ENCODE peak calls at places on chromosomes 6 and 20, in seven cellular contexts. One of them, this sample, is unnamed.

GRCh38 chr6:1759877-1760276 is 150.2 kb downstream of the FOXC1 start:
- DNase-seq in left ventricle myocardium inferior: no peak
- DNase-seq in NCI-H1694: no peak
- DNase-seq in WERI-Rb-1: no peak
- DNase-seq in AG08395: no peak
- DNase-seq in suprapubic skin: no peak
- DNase-seq in T follicular helper cell: no peak
- DNase-seq in this sample: no peak

GRCh38 chr6:15220062-15220461 is 25.8 kb upstream of the JARID2 start:
- DNase-seq in left ventricle myocardium inferior: no peak
- DNase-seq in NCI-H1694: no peak
- DNase-seq in WERI-Rb-1: no peak
- DNase-seq in AG08395: no peak
- DNase-seq in suprapubic skin: no peak
- DNase-seq in T follicular helper cell: no peak
- DNase-seq in this sample: no peak

GRCh38 chr6:157613011-157613522 is 210.0 kb upstream of the SNX9 start:
- DNase-seq in left ventricle myocardium inferior: no peak
- DNase-seq in NCI-H1694: no peak
- DNase-seq in WERI-Rb-1: no peak
- DNase-seq in AG08395: peak; percentile 65
- DNase-seq in suprapubic skin: no peak
- DNase-seq in T follicular helper cell: no peak
- DNase-seq in this sample: no peak

GRCh38 chr20:34415079-34415478 is 52.0 kb downstream of the ITCH start:
- DNase-seq in left ventricle myocardium inferior: no peak
- DNase-seq in NCI-H1694: no peak
- DNase-seq in WERI-Rb-1: no peak
- DNase-seq in AG08395: no peak
- DNase-seq in suprapubic skin: no peak
- DNase-seq in T follicular helper cell: no peak
- DNase-seq in this sample: no peak

GRCh38 chr6:56345539-56346090 is 98.2 kb upstream of the COL21A1 start:
- DNase-seq in left ventricle myocardium inferior: no peak
- DNase-seq in NCI-H1694: no peak
- DNase-seq in WERI-Rb-1: no peak
- DNase-seq in AG08395: peak; percentile 48
- DNase-seq in suprapubic skin: no peak
- DNase-seq in T follicular helper cell: no peak
- DNase-seq in this sample: no peak

GRCh38 chr6:56759521-56759920 is 116.8 kb upstream of the DST start:
- DNase-seq in left ventricle myocardium inferior: no peak
- DNase-seq in NCI-H1694: no peak
- DNase-seq in WERI-Rb-1: no peak
- DNase-seq in AG08395: no peak
- DNase-seq in suprapubic skin: no peak
- DNase-seq in T follicular helper cell: no peak
- DNase-seq in this sample: no peak

GRCh38 chr6:163839296-163839695 is 424.8 kb downstream of the QKI start:
- DNase-seq in left ventricle myocardium inferior: no peak
- DNase-seq in NCI-H1694: no peak
- DNase-seq in WERI-Rb-1: no peak
- DNase-seq in AG08395: no peak
- DNase-seq in suprapubic skin: no peak
- DNase-seq in T follicular helper cell: no peak
- DNase-seq in this sample: no peak

GRCh38 chr6:135880066-135880972 is 28.8 kb downstream of the PDE7B start:
- DNase-seq in left ventricle myocardium inferior: no peak
- DNase-seq in NCI-H1694: no peak
- DNase-seq in WERI-Rb-1: no peak
- DNase-seq in AG08395: peak; percentile 60
- DNase-seq in suprapubic skin: no peak
- DNase-seq in T follicular helper cell: peak; percentile 33
- DNase-seq in this sample: no peak

GRCh38 chr6:46137387-46137786 is 7.6 kb downstream of the ENPP4 start:
- DNase-seq in left ventricle myocardium inferior: no peak
- DNase-seq in NCI-H1694: no peak
- DNase-seq in WERI-Rb-1: no peak
- DNase-seq in AG08395: no peak
- DNase-seq in suprapubic skin: no peak
- DNase-seq in T follicular helper cell: no peak
- DNase-seq in this sample: no peak

GRCh38 chr6:36713846-36714245 is 16.2 kb downstream of the RAB44 start:
- DNase-seq in left ventricle myocardium inferior: no peak
- DNase-seq in NCI-H1694: no peak
- DNase-seq in WERI-Rb-1: no peak
- DNase-seq in AG08395: no peak
- DNase-seq in suprapubic skin: no peak
- DNase-seq in T follicular helper cell: no peak
- DNase-seq in this sample: no peak

GRCh38 chr6:162750776-162751175 is 23.0 kb downstream of the PACRG start:
- DNase-seq in left ventricle myocardium inferior: no peak
- DNase-seq in NCI-H1694: no peak
- DNase-seq in WERI-Rb-1: no peak
- DNase-seq in AG08395: no peak
- DNase-seq in suprapubic skin: no peak
- DNase-seq in T follicular helper cell: no peak
- DNase-seq in this sample: no peak

GRCh38 chr6:20454201-20454824 is 52.6 kb downstream of the E2F3 start:
- DNase-seq in left ventricle myocardium inferior: no peak
- DNase-seq in NCI-H1694: no peak
- DNase-seq in WERI-Rb-1: no peak
- DNase-seq in AG08395: no peak
- DNase-seq in suprapubic skin: no peak
- DNase-seq in T follicular helper cell: no peak
- DNase-seq in this sample: no peak

This sample was measured in heart left ventricle.